ENCODE peak calls at places on chromosome 9, in five cellular contexts. One of them, this sample, is unnamed.

GRCh38 chr9:128067898-128068655 is at the start of gene SLC25A25:
- DNase-seq in H9: peak; percentile 99
- DNase-seq in psoas muscle: peak; percentile 100
- DNase-seq in T-helper 17 cell: peak; percentile 100
- DNase-seq in neuronal stem cell: peak; percentile 100
- DNase-seq in this sample: peak; percentile 99

GRCh38 chr9:106376689-106377088 is 486.3 kb upstream of the ZNF462 start:
- DNase-seq in H9: no peak
- DNase-seq in psoas muscle: no peak
- DNase-seq in T-helper 17 cell: no peak
- DNase-seq in neuronal stem cell: no peak
- DNase-seq in this sample: no peak

GRCh38 chr9:21968331-21969010 is 25.7 kb downstream of the CDKN2A start:
- DNase-seq in H9: peak; percentile 57
- DNase-seq in psoas muscle: peak; percentile 50
- DNase-seq in T-helper 17 cell: no peak
- DNase-seq in neuronal stem cell: peak; percentile 43
- DNase-seq in this sample: no peak

GRCh38 chr9:120937596-120937995 is 11.0 kb upstream of the TRAF1 start:
- DNase-seq in H9: no peak
- DNase-seq in psoas muscle: no peak
- DNase-seq in T-helper 17 cell: no peak
- DNase-seq in neuronal stem cell: no peak
- DNase-seq in this sample: no peak

GRCh38 chr9:71858812-71859211 is 52.2 kb downstream of the ABHD17B start:
- DNase-seq in H9: no peak
- DNase-seq in psoas muscle: no peak
- DNase-seq in T-helper 17 cell: no peak
- DNase-seq in neuronal stem cell: no peak
- DNase-seq in this sample: no peak

GRCh38 chr9:116656977-116657376 is 30.1 kb upstream of the TRIM32 start:
- DNase-seq in H9: no peak
- DNase-seq in psoas muscle: no peak
- DNase-seq in T-helper 17 cell: no peak
- DNase-seq in neuronal stem cell: no peak
- DNase-seq in this sample: no peak

GRCh38 chr9:133715295-133715865 is 22.8 kb downstream of the SARDH start:
- DNase-seq in H9: peak; percentile 21
- DNase-seq in psoas muscle: peak; percentile 59
- DNase-seq in T-helper 17 cell: no peak
- DNase-seq in neuronal stem cell: no peak
- DNase-seq in this sample: no peak

GRCh38 chr9:115891929-115892328 is 261.7 kb upstream of the PAPPA start:
- DNase-seq in H9: no peak
- DNase-seq in psoas muscle: no peak
- DNase-seq in T-helper 17 cell: no peak
- DNase-seq in neuronal stem cell: no peak
- DNase-seq in this sample: no peak

GRCh38 chr9:126663661-126664072 is 49.9 kb downstream of the LMX1B start:
- DNase-seq in H9: no peak
- DNase-seq in psoas muscle: no peak
- DNase-seq in T-helper 17 cell: no peak
- DNase-seq in neuronal stem cell: no peak
- DNase-seq in this sample: no peak

GRCh38 chr9:136174779-136175744 is 29.9 kb downstream of the LHX3 start:
- DNase-seq in H9: no peak
- DNase-seq in psoas muscle: no peak
- DNase-seq in T-helper 17 cell: peak; percentile 8
- DNase-seq in neuronal stem cell: no peak
- DNase-seq in this sample: no peak

GRCh38 chr9:78316151-78316892 is 19.4 kb downstream of the PSAT1 start:
- DNase-seq in H9: no peak
- DNase-seq in psoas muscle: no peak
- DNase-seq in T-helper 17 cell: no peak
- DNase-seq in neuronal stem cell: no peak
- DNase-seq in this sample: no peak

GRCh38 chr9:28444637-28445036 is 871.4 kb upstream of the C9orf72 start:
- DNase-seq in H9: no peak
- DNase-seq in psoas muscle: no peak
- DNase-seq in T-helper 17 cell: no peak
- DNase-seq in neuronal stem cell: no peak
- DNase-seq in this sample: no peak

GRCh38 chr9:13351768-13352386 is 72.4 kb upstream of the MPDZ start:
- DNase-seq in H9: no peak
- DNase-seq in psoas muscle: no peak
- DNase-seq in T-helper 17 cell: no peak
- DNase-seq in neuronal stem cell: peak; percentile 8
- DNase-seq in this sample: no peak

GRCh38 chr9:15135167-15135792 is 171.7 kb downstream of the TTC39B start:
- DNase-seq in H9: peak; percentile 83
- DNase-seq in psoas muscle: no peak
- DNase-seq in T-helper 17 cell: no peak
- DNase-seq in neuronal stem cell: peak; percentile 82
- DNase-seq in this sample: no peak

GRCh38 chr9:14346301-14346721 is 32.4 kb upstream of the NFIB start:
- DNase-seq in H9: peak; percentile 75
- DNase-seq in psoas muscle: peak; percentile 76
- DNase-seq in T-helper 17 cell: no peak
- DNase-seq in neuronal stem cell: no peak
- DNase-seq in this sample: no peak

GRCh38 chr9:131303702-131304101 is 14.2 kb downstream of the PLPP7 start:
- DNase-seq in H9: no peak
- DNase-seq in psoas muscle: no peak
- DNase-seq in T-helper 17 cell: no peak
- DNase-seq in neuronal stem cell: no peak
- DNase-seq in this sample: no peak

GRCh38 chr9:115117999-115118470 is at the start of gene TNC:
- DNase-seq in H9: peak; percentile 63
- DNase-seq in psoas muscle: peak; percentile 54
- DNase-seq in T-helper 17 cell: no peak
- DNase-seq in neuronal stem cell: peak; percentile 52
- DNase-seq in this sample: peak; percentile 43

GRCh38 chr9:98547606-98548005 is 161.1 kb downstream of the GABBR2 start:
- DNase-seq in H9: no peak
- DNase-seq in psoas muscle: no peak
- DNase-seq in T-helper 17 cell: no peak
- DNase-seq in neuronal stem cell: no peak
- DNase-seq in this sample: no peak

GRCh38 chr9:136189394-136190236 is 15.3 kb downstream of the LHX3 start:
- DNase-seq in H9: no peak
- DNase-seq in psoas muscle: no peak
- DNase-seq in T-helper 17 cell: no peak
- DNase-seq in neuronal stem cell: no peak
- DNase-seq in this sample: no peak

GRCh38 chr9:33524431-33524947 is 438 bp downstream of the ANKRD18B start:
- DNase-seq in H9: peak; percentile 35
- DNase-seq in psoas muscle: no peak
- DNase-seq in T-helper 17 cell: no peak
- DNase-seq in neuronal stem cell: no peak
- DNase-seq in this sample: no peak

GRCh38 chr9:125750656-125751035 is 3.5 kb downstream of the PBX3 start:
- DNase-seq in H9: no peak
- DNase-seq in psoas muscle: no peak
- DNase-seq in T-helper 17 cell: no peak
- DNase-seq in neuronal stem cell: peak; percentile 54
- DNase-seq in this sample: no peak

GRCh38 chr9:106816524-106816923 is 46.4 kb upstream of the ZNF462 start:
- DNase-seq in H9: no peak
- DNase-seq in psoas muscle: no peak
- DNase-seq in T-helper 17 cell: no peak
- DNase-seq in neuronal stem cell: no peak
- DNase-seq in this sample: no peak

GRCh38 chr9:23674016-23674585 is 151.9 kb downstream of the ELAVL2 start:
- DNase-seq in H9: no peak
- DNase-seq in psoas muscle: no peak
- DNase-seq in T-helper 17 cell: no peak
- DNase-seq in neuronal stem cell: no peak
- DNase-seq in this sample: no peak

GRCh38 chr9:75001719-75002421 is 26.2 kb downstream of the CARNMT1 start:
- DNase-seq in H9: no peak
- DNase-seq in psoas muscle: no peak
- DNase-seq in T-helper 17 cell: no peak
- DNase-seq in neuronal stem cell: peak; percentile 67
- DNase-seq in this sample: no peak

GRCh38 chr9:116151966-116152381 is 1.6 kb upstream of the PAPPA start:
- DNase-seq in H9: no peak
- DNase-seq in psoas muscle: no peak
- DNase-seq in T-helper 17 cell: no peak
- DNase-seq in neuronal stem cell: no peak
- DNase-seq in this sample: no peak

DNA sequence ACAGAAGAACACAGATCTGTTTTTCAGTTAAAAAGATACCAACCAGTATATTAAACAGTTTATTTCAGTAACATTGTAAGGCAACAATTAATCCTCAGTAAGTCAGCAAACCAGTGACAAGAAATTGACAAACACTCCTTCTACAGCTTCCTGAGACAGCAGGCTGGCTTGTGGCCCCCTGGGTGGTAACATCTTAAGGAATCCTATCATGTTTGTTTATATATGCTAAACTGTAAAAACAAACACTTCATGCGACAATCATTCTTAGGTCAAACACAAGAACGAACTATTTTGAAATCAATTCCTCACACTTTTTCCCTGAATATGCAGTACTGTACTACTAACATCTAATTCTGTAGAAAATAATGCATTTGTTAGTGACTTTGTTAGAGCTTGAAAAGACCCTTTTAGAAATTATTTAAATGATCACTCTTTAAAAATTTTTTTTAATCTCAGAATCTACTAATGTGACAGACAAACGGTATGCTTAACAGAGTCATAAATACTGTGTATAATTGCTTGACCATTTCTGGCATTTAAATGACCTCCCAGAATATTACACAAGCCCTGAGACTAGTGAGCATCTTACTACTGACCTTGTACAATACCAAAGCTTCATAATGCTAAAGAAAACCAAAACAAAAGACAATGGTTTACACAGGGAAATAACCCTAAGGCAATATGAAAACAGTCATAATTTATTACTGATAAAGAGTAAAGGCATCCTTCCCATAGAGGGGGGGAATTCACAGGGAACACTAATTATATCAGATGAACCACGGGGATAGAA is 48.2 kb downstream of the ERMP1 start:
- DNase-seq in H9: no peak
- DNase-seq in psoas muscle: no peak
- DNase-seq in T-helper 17 cell: no peak
- DNase-seq in neuronal stem cell: no peak
- DNase-seq in this sample: no peak
- H3K9me3 ChIP-seq in H9: peaks cover 5% of the 10 kb centered on the region
- H3K9me3 ChIP-seq in psoas muscle: peaks cover 5% of the 10 kb centered on the region
- H3K9me3 ChIP-seq in T-helper 17 cell: no peaks in the 10 kb centered on the region
- H3K9me3 ChIP-seq in neuronal stem cell: peaks cover 7% of the 10 kb centered on the region
- H3K9me3 ChIP-seq in this sample: peaks cover 6% of the 10 kb centered on the region

DNA sequence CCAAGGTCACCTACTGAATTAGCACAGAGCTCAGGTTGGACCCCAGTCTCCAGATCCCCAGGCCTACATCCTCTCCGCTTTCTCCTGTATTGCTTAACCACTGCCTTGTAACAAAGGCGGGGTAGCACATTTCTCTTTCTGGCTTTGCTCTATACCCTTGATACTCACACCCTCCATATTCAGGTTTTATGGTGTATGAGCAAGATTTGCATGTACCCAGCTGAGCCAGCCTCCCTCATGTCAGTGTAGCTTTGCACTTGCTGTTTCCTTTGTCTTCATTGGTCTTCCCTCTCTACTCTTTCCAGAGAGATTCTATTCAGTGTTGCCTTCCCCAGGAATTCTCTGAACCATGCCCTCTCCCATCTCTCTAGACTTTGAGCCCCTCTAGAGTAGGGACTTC is 19.6 kb upstream of the ZCCHC7 start:
- DNase-seq in H9: no peak
- DNase-seq in psoas muscle: no peak
- DNase-seq in T-helper 17 cell: no peak
- DNase-seq in neuronal stem cell: no peak
- DNase-seq in this sample: no peak
- H3K9me3 ChIP-seq in H9: no peaks in the 10 kb centered on the region
- H3K9me3 ChIP-seq in psoas muscle: no peaks in the 10 kb centered on the region
- H3K9me3 ChIP-seq in T-helper 17 cell: no peaks in the 10 kb centered on the region
- H3K9me3 ChIP-seq in neuronal stem cell: no peaks in the 10 kb centered on the region
- H3K9me3 ChIP-seq in this sample: no peaks in the 10 kb centered on the region

GRCh38 chr9:100038472-100038871 is 60.3 kb downstream of the ERP44 start:
- DNase-seq in H9: no peak
- DNase-seq in psoas muscle: no peak
- DNase-seq in T-helper 17 cell: no peak
- DNase-seq in neuronal stem cell: no peak
- DNase-seq in this sample: no peak
- H3K9me3 ChIP-seq in H9: no peaks in the 10 kb centered on the region
- H3K9me3 ChIP-seq in psoas muscle: peaks cover 6% of the 10 kb centered on the region
- H3K9me3 ChIP-seq in T-helper 17 cell: no peaks in the 10 kb centered on the region
- H3K9me3 ChIP-seq in neuronal stem cell: no peaks in the 10 kb centered on the region
- H3K9me3 ChIP-seq in this sample: no peaks in the 10 kb centered on the region

GRCh38 chr9:137951107-137951506 is 73.5 kb downstream of the CACNA1B start:
- DNase-seq in H9: no peak
- DNase-seq in psoas muscle: no peak
- DNase-seq in T-helper 17 cell: no peak
- DNase-seq in neuronal stem cell: no peak
- DNase-seq in this sample: no peak
- H3K9me3 ChIP-seq in H9: peaks cover 23% of the 10 kb centered on the region
- H3K9me3 ChIP-seq in psoas muscle: no peaks in the 10 kb centered on the region
- H3K9me3 ChIP-seq in T-helper 17 cell: no peaks in the 10 kb centered on the region
- H3K9me3 ChIP-seq in neuronal stem cell: peaks cover 33% of the 10 kb centered on the region
- H3K9me3 ChIP-seq in this sample: no peaks in the 10 kb centered on the region

DNA sequence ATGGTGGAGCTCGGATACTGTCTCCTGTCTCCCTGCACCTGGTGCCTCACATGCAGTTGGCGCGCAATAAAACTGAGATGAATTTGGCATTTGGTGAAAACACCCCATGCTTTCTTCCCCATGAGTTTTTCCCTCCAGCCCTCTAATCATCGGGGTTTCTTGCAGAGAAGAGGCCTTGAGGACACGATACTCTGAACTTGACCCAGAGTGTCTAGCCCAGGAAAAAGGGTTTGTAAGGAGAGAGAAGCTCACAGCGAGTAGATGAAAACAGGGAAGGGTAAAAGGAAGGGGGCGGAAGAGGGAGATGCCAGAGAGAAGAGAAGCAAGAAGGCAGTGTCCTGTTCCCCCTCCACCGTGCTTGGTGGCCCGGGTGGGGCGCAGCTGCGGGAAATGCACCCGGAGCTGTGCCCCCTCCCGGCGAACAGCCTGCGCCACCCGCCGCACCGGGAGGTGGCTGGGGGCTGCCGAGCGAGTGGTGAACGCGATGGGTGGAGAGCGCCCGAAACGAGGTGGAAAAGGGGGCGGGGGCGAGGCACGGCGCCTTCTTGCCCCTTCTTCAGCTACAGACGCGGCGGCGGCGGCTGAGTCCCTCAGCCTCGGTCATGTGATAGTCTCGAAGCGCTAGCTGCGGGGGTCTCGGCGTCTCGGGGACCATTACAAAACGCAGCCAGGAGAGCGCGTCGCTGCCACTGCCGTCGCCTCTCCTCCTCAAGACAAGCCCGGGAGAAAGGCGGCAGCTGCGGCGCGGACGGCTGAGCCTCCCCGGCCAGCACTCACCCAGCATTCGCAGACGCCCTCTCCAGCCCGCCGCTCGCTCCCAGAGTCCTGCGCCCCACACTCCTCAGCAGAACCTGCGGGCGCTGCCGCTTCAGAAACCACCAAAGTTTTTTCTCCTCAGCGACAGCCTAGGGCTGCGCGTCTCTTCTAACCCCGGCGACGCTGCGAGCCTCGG is 1.1 kb upstream of the FOXB2 start:
- DNase-seq in H9: peak; percentile 79
- DNase-seq in psoas muscle: no peak
- DNase-seq in T-helper 17 cell: no peak
- DNase-seq in neuronal stem cell: peak; percentile 54
- DNase-seq in this sample: no peak
- H3K9me3 ChIP-seq in H9: no peaks in the 10 kb centered on the region
- H3K9me3 ChIP-seq in psoas muscle: no peaks in the 10 kb centered on the region
- H3K9me3 ChIP-seq in T-helper 17 cell: no peaks in the 10 kb centered on the region
- H3K9me3 ChIP-seq in neuronal stem cell: no peaks in the 10 kb centered on the region
- H3K9me3 ChIP-seq in this sample: no peaks in the 10 kb centered on the region

This sample was measured in thoracic aorta.